ENCODE peak calls at places on chromosomes 2 and 18, in six cellular contexts. Q is mesenchymal stem cell, F is ovary, R is H7, E is pancreas, G is tibial artery. S is an unnamed sample. For H3K36me3, the result is how much of the 10 kb centered on the place peaks cover.

GRCh38 chr2:46198164-46198883 is 98.9 kb upstream of the EPAS1 start:
- DNase-seq in Q (no peak), F (no peak), R (peak), E (no peak), G (no peak), S (no peak)

GRCh38 chr2:8694737-8695136 is 12.9 kb downstream of the ID2 start:
- DNase-seq in Q (peak), F (no peak), R (no peak), E (no peak), G (no peak), S (no peak)

GRCh38 chr18:5895886-5896740 is 791 bp upstream of the TMEM200C start:
- DNase-seq in Q (peak), F (peak), R (peak), E (peak), G (no peak), S (peak)

GRCh38 chr2:36731941-36732700 is 35.6 kb downstream of the VIT start:
- DNase-seq in Q (no peak), F (no peak), R (no peak), E (no peak), G (no peak), S (no peak)

GRCh38 chr2:217466799-217467198 is 536.0 kb downstream of the TNS1 start:
- DNase-seq in Q (no peak), F (no peak), R (no peak), E (no peak), G (no peak), S (no peak)

GRCh38 chr2:222861411-222862067 is 703 bp downstream of the ACSL3 start:
- DNase-seq in Q (no peak), F (peak), R (no peak), E (no peak), G (peak), S (peak)

GRCh38 chr2:60899230-60899891 is 18.0 kb downstream of the REL start:
- DNase-seq in Q (no peak), F (no peak), R (no peak), E (no peak), G (no peak), S (no peak)

GRCh38 chr2:203453858-203454451 is 81.1 kb downstream of the RAPH1 start:
- DNase-seq in Q (peak), F (no peak), R (no peak), E (no peak), G (no peak), S (peak)

GRCh38 chr18:21242141-21243040 is at the start of gene GREB1L:
- DNase-seq in Q (peak), F (peak), R (peak), E (peak), G (no peak), S (peak)

GRCh38 chr18:49768051-49768391 is 45.3 kb downstream of the ACAA2 start:
- DNase-seq in Q (peak), F (peak), R (peak), E (no peak), G (no peak), S (peak)

GRCh38 chr2:46871976-46872381 is 43.6 kb downstream of the MCFD2 start:
- DNase-seq in Q (peak), F (no peak), R (no peak), E (no peak), G (no peak), S (no peak)

GRCh38 chr18:2963048-2963447 is 49.9 kb downstream of the LPIN2 start:
- DNase-seq in Q (no peak), F (no peak), R (no peak), E (no peak), G (no peak), S (no peak)

GRCh38 chr18:58202406-58202730 is 158.3 kb downstream of the NEDD4L start:
- DNase-seq in Q (no peak), F (no peak), R (no peak), E (no peak), G (no peak), S (no peak)

GRCh38 chr18:58557013-58557435 is 71.9 kb downstream of the ALPK2 start:
- DNase-seq in Q (no peak), F (no peak), R (no peak), E (no peak), G (no peak), S (no peak)

GRCh38 chr2:38497670-38498037 is 105.1 kb downstream of the HNRNPLL start:
- DNase-seq in Q (no peak), F (no peak), R (no peak), E (no peak), G (no peak), S (no peak)

GRCh38 chr2:1499033-1499795 is 86.0 kb downstream of the TPO start:
- DNase-seq in Q (no peak), F (peak), R (no peak), E (no peak), G (no peak), S (no peak)

GRCh38 chr2:190088917-190089316 is 26.4 kb upstream of the MSTN start:
- DNase-seq in Q (peak), F (no peak), R (no peak), E (no peak), G (no peak), S (peak)

GRCh38 chr18:7878265-7879173 is 311.4 kb downstream of the PTPRM start:
- DNase-seq in Q (no peak), F (no peak), R (no peak), E (no peak), G (no peak), S (no peak)

DNA sequence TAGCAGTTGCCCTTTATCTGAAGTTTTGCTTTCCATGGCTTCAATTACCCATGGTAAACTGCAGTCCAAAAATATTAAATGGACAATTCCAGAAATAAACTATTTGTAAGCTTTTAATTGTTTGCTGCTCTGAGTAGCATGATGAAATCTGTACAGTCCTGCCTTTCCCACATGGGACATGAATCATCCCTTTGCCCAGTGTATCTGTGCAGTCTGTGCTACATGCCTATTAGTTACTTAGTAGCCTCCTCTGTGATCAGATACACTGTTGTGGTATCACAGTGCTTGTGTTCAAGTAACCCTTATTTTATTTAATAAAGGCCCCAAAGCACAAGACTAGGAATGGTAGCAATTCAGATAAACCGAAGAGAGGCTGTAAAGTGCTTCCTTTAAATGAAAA is 810.6 kb upstream of the PIK3C3 start:
- DNase-seq in Q (peak), F (no peak), R (no peak), E (no peak), G (no peak), S (peak)
- H3K36me3 ChIP-seq in Q (under half), F (under half), R (under half), E (under half), G (under half), S (under half)

DNA sequence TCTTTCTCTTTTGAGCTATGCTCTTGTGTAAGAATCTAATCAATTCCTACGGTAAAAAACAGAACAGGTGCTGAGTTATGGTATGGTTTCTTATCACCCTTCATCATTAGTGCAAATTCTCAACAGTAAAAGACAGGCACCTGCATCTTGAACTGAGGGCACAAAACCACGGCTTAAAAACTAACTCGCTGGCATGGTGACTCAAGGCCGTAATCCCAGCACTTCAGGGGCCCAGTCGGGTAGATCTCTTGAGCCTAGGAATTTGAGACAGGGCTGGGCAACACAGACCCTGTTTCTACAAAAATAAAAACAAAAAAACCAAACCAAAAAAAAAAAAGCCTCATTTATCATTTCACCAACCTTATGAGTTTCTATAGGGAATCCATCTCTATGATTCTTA is 33.3 kb downstream of the THAP4 start:
- DNase-seq in Q (no peak), F (peak), R (no peak), E (no peak), G (no peak), S (no peak)
- H3K36me3 ChIP-seq in Q (under half), F (under half), R (under half), E (under half), G (half or more), S (under half)

GRCh38 chr2:202290970-202291369 is 25.4 kb downstream of the NOP58 start:
- DNase-seq in Q (no peak), F (no peak), R (no peak), E (no peak), G (no peak), S (no peak)

GRCh38 chr2:202290316-202290715 is 24.8 kb downstream of the NOP58 start:
- DNase-seq in Q (no peak), F (no peak), R (no peak), E (no peak), G (no peak), S (no peak)

GRCh38 chr2:202289394-202290204 is 24.0 kb downstream of the NOP58 start:
- DNase-seq in Q (no peak), F (no peak), R (no peak), E (no peak), G (no peak), S (no peak)

GRCh38 chr2:202286595-202286994 is 21.0 kb downstream of the NOP58 start:
- DNase-seq in Q (no peak), F (no peak), R (no peak), E (no peak), G (no peak), S (no peak)
- H3K36me3 ChIP-seq in Q (under half), F (under half), R (under half), E (under half), G (half or more), S (half or more)

DNA sequence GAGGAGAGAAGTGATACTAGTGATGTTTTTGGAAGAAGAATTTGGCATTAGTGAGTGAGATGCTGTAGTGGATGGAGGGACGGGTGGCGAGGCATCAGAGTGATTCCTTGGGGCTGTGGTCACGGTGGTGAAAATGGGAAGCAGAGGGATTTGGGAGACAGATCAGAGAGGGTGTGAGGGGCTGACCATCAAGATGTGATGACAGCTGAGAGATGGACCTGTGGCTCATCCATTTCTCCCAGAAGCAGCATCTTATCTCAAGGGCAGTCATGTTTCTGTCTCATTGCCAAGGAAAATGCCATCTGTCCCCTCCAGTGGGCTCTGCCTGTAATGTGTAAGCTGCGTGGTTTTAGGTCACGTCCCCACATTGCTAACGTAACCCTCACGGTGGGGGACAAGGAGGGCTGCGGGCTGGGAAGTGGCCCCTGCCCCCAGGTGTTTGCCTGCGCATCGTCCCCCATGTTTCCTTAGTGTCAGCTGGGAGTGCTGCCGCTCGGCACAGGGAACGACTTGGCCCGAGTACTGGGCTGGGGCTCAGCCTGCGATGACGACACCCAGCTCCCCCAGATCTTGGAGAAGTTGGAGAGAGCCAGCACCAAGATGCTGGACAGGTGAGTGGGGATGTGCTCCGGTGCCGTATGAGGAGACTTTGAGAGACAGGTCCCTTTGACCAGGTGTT is 91.0 kb downstream of the DGKD start:
- DNase-seq in Q (no peak), F (peak), R (no peak), E (no peak), G (no peak), S (no peak)
- H3K36me3 ChIP-seq in Q (half or more), F (under half), R (under half), E (under half), G (half or more), S (under half)

GRCh38 chr18:215448-216010 is 52.3 kb downstream of the THOC1 start:
- DNase-seq in Q (no peak), F (no peak), R (no peak), E (no peak), G (no peak), S (no peak)

GRCh38 chr18:213977-214376 is 53.9 kb downstream of the THOC1 start:
- DNase-seq in Q (no peak), F (no peak), R (no peak), E (no peak), G (no peak), S (no peak)

GRCh38 chr18:212780-213179 is 54.4 kb downstream of the USP14 start:
- DNase-seq in Q (no peak), F (no peak), R (no peak), E (no peak), G (no peak), S (peak)

GRCh38 chr18:211582-211981 is 53.2 kb downstream of the USP14 start:
- DNase-seq in Q (no peak), F (no peak), R (no peak), E (no peak), G (no peak), S (no peak)

DNA sequence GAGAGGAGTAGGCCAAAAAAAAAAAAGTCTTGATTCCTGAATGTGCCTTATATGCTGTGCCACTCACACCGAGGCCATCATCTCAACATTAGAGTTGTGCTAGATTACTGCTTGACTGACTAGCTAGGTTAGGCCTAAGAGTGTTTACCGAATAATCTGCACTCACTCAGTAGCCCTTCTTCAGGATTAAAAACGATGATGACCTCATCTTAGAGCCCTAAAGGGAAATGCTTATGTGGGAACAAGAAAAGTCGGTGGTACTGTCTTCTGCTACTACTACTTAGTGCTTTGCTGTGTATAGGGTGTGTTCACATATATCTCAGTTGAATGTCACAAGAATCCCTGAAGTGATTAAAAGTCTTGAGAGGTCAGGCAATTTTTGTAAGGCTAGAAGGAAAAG is 54.3 kb downstream of the THOC1 start:
- DNase-seq in Q (no peak), F (no peak), R (no peak), E (no peak), G (no peak), S (no peak)
- H3K36me3 ChIP-seq in Q (under half), F (under half), R (under half), E (under half), G (half or more), S (half or more)

DNA sequence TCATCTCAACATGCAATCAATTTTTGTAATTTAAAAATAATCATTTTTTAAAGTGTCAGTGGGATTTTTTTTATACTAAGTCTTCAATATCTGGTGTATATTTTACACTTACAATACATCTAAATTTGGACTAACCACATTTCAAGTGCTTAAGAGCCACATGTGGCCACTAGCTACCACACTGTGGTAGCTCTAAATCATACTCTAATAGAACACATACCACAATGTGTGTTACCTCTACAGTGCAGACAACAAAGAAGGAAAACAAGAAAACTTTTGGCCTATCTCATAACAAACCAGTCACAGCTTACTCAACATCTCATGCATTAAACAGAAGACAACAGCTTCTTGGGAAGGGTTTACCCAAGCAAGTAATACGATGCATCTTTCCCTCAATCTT is 24.5 kb downstream of the PIAS2 start:
- DNase-seq in Q (no peak), F (no peak), R (no peak), E (no peak), G (no peak), S (no peak)
- H3K36me3 ChIP-seq in Q (under half), F (under half), R (under half), E (under half), G (under half), S (under half)

S was measured in cardiac muscle cell.